ENCODE peak calls at places on chromosomes 11 and 22, in six cellular contexts. T is RWPE1, L is A549, K is heart left ventricle, Y is upper lobe of right lung, C is lung. J is an unnamed sample.

GRCh38 chr22:22061085-22062077 is 78.8 kb upstream of the TOP3B start:
- DNase-seq in T (peak), L (peak), K (peak), Y (no peak), C (no peak), J (no peak)

GRCh38 chr22:21797444-21798221 is 62.0 kb upstream of the YPEL1 start:
- DNase-seq in T (no peak), L (no peak), K (no peak), Y (no peak), C (no peak), J (no peak)

GRCh38 chr22:49966716-49967332 is 6.3 kb downstream of the PIM3 start:
- DNase-seq in T (no peak), L (no peak), K (peak), Y (peak), C (peak), J (peak)

GRCh38 chr22:35630387-35630793 is 13.3 kb upstream of the MB start:
- DNase-seq in T (peak), L (peak), K (no peak), Y (peak), C (no peak), J (no peak)

GRCh38 chr22:44270556-44270880 is 42.2 kb downstream of the SHISAL1 start:
- DNase-seq in T (no peak), L (no peak), K (peak), Y (peak), C (no peak), J (no peak)

GRCh38 chr11:105168457-105168856 is 28.9 kb upstream of the CARD18 start:
- DNase-seq in T (no peak), L (no peak), K (no peak), Y (no peak), C (no peak), J (no peak)

GRCh38 chr22:23072911-23073491 is 2.7 kb downstream of the GNAZ start:
- DNase-seq in T (no peak), L (no peak), K (peak), Y (peak), C (no peak), J (no peak)

GRCh38 chr11:94597896-94598295 is 30.7 kb downstream of the PIWIL4 start:
- DNase-seq in T (no peak), L (no peak), K (no peak), Y (no peak), C (no peak), J (no peak)

GRCh38 chr22:38347944-38348750 is 30.9 kb upstream of the CSNK1E start:
- DNase-seq in T (peak), L (no peak), K (no peak), Y (peak), C (no peak), J (peak)

GRCh38 chr11:59193741-59194140 is 19.0 kb downstream of the MPEG1 start:
- DNase-seq in T (no peak), L (no peak), K (no peak), Y (no peak), C (no peak), J (no peak)

GRCh38 chr11:5258543-5259262 is 4.1 kb upstream of the HBG2 start:
- DNase-seq in T (no peak), L (no peak), K (no peak), Y (no peak), C (no peak), J (no peak)

GRCh38 chr11:6746626-6747025 is 25.1 kb downstream of the OR2AG2 start:
- DNase-seq in T (no peak), L (no peak), K (no peak), Y (no peak), C (no peak), J (no peak)

GRCh38 chr11:2287102-2287501 is 14.6 kb downstream of the C11orf21 start:
- DNase-seq in T (no peak), L (no peak), K (no peak), Y (no peak), C (no peak), J (peak)

GRCh38 chr11:69497221-69497787 is 15.8 kb downstream of the LINC01488 start:
- DNase-seq in T (peak), L (peak), K (peak), Y (peak), C (peak), J (peak)

GRCh38 chr11:32864555-32864954 is 28.1 kb upstream of the QSER1 start:
- DNase-seq in T (no peak), L (no peak), K (no peak), Y (no peak), C (no peak), J (no peak)

GRCh38 chr11:33530824-33531223 is 169.8 kb downstream of the C11orf91 start:
- DNase-seq in T (no peak), L (no peak), K (no peak), Y (no peak), C (no peak), J (no peak)

GRCh38 chr11:8248786-8249185 is 14.9 kb downstream of the LMO1 start:
- DNase-seq in T (no peak), L (no peak), K (no peak), Y (peak), C (no peak), J (no peak)

GRCh38 chr22:29359469-29359868 is 28.9 kb downstream of the AP1B1 start:
- DNase-seq in T (peak), L (peak), K (peak), Y (no peak), C (peak), J (no peak)

GRCh38 chr11:69666752-69667536 is 8.2 kb downstream of the LTO1 start:
- DNase-seq in T (no peak), L (no peak), K (no peak), Y (peak), C (no peak), J (no peak)

GRCh38 chr11:40885257-40885947 is 574.0 kb downstream of the LRRC4C start:
- DNase-seq in T (no peak), L (no peak), K (no peak), Y (no peak), C (no peak), J (no peak)

GRCh38 chr11:117815262-117815803 is 9.2 kb downstream of the FXYD2 start:
- DNase-seq in T (no peak), L (no peak), K (peak), Y (no peak), C (no peak), J (no peak)

GRCh38 chr22:23241562-23242472 is 61.5 kb downstream of the BCR start:
- DNase-seq in T (no peak), L (no peak), K (no peak), Y (no peak), C (no peak), J (no peak)

GRCh38 chr22:39486951-39487825 is 14.9 kb upstream of the MIEF1 start:
- DNase-seq in T (no peak), L (no peak), K (peak), Y (peak), C (no peak), J (no peak)

GRCh38 chr11:13883042-13883441 is 79.5 kb upstream of the SPON1 start:
- DNase-seq in T (no peak), L (no peak), K (no peak), Y (peak), C (peak), J (no peak)

GRCh38 chr11:59191095-59191494 is 19.2 kb downstream of the DTX4 start:
- DNase-seq in T (no peak), L (no peak), K (no peak), Y (no peak), C (no peak), J (no peak)

GRCh38 chr11:118609380-118610219 is 2.2 kb downstream of the PHLDB1 start:
- DNase-seq in T (no peak), L (no peak), K (no peak), Y (no peak), C (no peak), J (no peak)

GRCh38 chr11:82732734-82733443 is 775 bp downstream of the FAM181B start:
- DNase-seq in T (peak), L (no peak), K (peak), Y (peak), C (no peak), J (no peak)

GRCh38 chr22:50072167-50072555 is 13.1 kb downstream of the MLC1 start:
- DNase-seq in T (no peak), L (no peak), K (no peak), Y (no peak), C (no peak), J (no peak)

GRCh38 chr11:57641426-57641825 is 8.3 kb downstream of the YPEL4 start:
- DNase-seq in T (peak), L (peak), K (no peak), Y (no peak), C (no peak), J (no peak)

GRCh38 chr11:91081440-91082088 is 858.7 kb upstream of the CHORDC1 start:
- DNase-seq in T (peak), L (peak), K (peak), Y (no peak), C (peak), J (no peak)

GRCh38 chr11:122486793-122487495 is 168.6 kb upstream of the UBASH3B start:
- DNase-seq in T (no peak), L (no peak), K (no peak), Y (no peak), C (no peak), J (no peak)

GRCh38 chr22:37043828-37044538 is 7.6 kb upstream of the KCTD17 start:
- DNase-seq in T (no peak), L (peak), K (peak), Y (peak), C (peak), J (no peak)

GRCh38 chr22:46537946-46538815 is 761 bp upstream of the CELSR1 start:
- DNase-seq in T (no peak), L (peak), K (no peak), Y (peak), C (no peak), J (no peak)

GRCh38 chr11:47524200-47524874 is 28.6 kb downstream of the CELF1 start:
- DNase-seq in T (peak), L (no peak), K (peak), Y (no peak), C (no peak), J (no peak)

GRCh38 chr11:106706355-106706754 is 311.9 kb downstream of the GUCY1A2 start:
- DNase-seq in T (peak), L (peak), K (no peak), Y (no peak), C (no peak), J (no peak)

GRCh38 chr22:37166675-37167066 is 17.0 kb upstream of the IL2RB start:
- DNase-seq in T (peak), L (peak), K (peak), Y (peak), C (peak), J (peak)

GRCh38 chr22:48373626-48374173 is 1454.0 kb downstream of the BRD1 start:
- DNase-seq in T (no peak), L (no peak), K (no peak), Y (no peak), C (no peak), J (peak)

DNA sequence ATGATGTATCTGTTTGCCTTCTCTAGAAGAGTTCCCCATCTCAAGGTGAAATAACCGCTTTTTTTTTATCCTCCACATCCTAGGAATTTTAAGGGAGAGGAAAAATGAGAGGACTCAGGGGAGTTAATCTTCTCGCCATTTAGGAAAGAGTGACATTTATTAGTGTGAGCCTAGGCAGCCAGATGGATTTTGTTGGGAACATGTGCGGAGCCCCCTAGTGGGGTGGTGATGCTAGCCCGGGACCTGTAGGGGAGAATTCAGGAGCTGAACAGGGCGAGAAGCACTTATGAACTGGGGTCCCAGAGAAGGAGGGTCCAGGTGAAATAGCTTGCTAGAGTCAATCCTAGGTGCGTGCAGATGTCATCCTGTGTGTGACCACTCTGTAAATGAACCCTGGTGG is 10.7 kb downstream of the IL17RA start:
- DNase-seq in T (no peak), L (no peak), K (no peak), Y (peak), C (no peak), J (no peak)
- TF ChIP-seq CTCF in T (no peak), L (no peak), K (no peak), Y (peak), C (no peak), J (no peak)

DNA sequence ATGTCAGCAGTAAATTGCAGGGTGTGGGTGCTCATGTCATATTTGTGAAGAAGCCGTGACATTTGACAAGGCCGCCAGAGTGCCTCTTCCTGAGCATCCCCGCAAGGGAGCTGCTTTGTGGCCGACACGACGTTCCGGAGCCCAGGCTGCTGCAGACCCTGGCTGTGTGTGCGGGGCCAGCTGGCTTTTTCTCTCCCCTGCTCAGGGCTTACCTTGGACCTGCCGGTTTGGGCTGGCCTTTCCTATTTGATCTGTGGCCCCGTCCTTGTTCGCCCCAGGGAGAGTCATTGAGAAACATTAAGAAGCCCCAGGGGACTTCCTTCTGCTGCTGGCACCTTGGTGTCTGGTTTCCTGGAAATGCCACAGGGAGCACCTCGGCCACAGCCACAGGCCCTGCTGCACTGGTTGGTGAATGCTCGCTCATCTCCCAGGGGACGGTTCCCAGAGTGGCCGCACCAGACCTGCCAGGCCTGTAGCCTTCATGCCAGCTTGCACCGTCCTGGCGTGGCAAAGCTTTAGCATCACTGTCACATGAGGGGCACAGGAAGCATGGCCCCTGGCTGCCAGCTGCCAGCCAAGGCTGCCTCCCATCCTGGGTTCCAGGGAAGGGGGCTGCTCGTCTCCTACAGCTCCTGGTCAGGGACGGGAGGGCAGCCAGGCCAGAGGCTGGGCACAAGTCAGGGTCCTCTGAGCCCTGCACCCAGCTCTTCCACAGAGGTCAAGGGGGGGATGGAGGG is 5.4 kb downstream of the GRK2 start:
- DNase-seq in T (no peak), L (no peak), K (peak), Y (peak), C (no peak), J (peak)
- H3K27ac ChIP-seq in T (peak), L (no peak), K (peak), Y (peak), C (peak), J (peak)

GRCh38 chr11:61392991-61393595 is 706 bp downstream of the TMEM216 start:
- DNase-seq in T (peak), L (peak), K (no peak), Y (no peak), C (no peak), J (no peak)
- TF ChIP-seq CTCF in T (peak), L (peak), K (no peak), Y (no peak), C (no peak), J (no peak)

GRCh38 chr11:129973068-129973467 is 29.6 kb downstream of the PRDM10 start:
- DNase-seq in T (no peak), L (no peak), K (no peak), Y (no peak), C (no peak), J (no peak)
- H3K27ac ChIP-seq in T (no peak), L (no peak), K (no peak), Y (no peak), C (no peak), J (no peak)

GRCh38 chr11:3890806-3891205 is 35.3 kb downstream of the STIM1 start:
- DNase-seq in T (no peak), L (no peak), K (no peak), Y (no peak), C (no peak), J (no peak)
- TF ChIP-seq CTCF in T (no peak), L (no peak), K (no peak), Y (no peak), C (no peak), J (no peak)

GRCh38 chr11:96265972-96266371 is 77.0 kb downstream of the MAML2 start:
- DNase-seq in T (no peak), L (no peak), K (no peak), Y (no peak), C (no peak), J (no peak)

GRCh38 chr11:96267001-96267489 is 76.0 kb downstream of the MAML2 start:
- DNase-seq in T (no peak), L (no peak), K (no peak), Y (no peak), C (no peak), J (no peak)

GRCh38 chr11:96264364-96264763 is 78.6 kb downstream of the MAML2 start:
- DNase-seq in T (no peak), L (no peak), K (no peak), Y (no peak), C (no peak), J (no peak)

GRCh38 chr11:96263361-96263763 is 79.6 kb downstream of the MAML2 start:
- DNase-seq in T (peak), L (peak), K (no peak), Y (no peak), C (no peak), J (no peak)

GRCh38 chr11:96265236-96265737 is 77.7 kb downstream of the MAML2 start:
- DNase-seq in T (no peak), L (no peak), K (no peak), Y (no peak), C (no peak), J (no peak)
- H3K27ac ChIP-seq in T (no peak), L (no peak), K (peak), Y (peak), C (no peak), J (peak)

DNA sequence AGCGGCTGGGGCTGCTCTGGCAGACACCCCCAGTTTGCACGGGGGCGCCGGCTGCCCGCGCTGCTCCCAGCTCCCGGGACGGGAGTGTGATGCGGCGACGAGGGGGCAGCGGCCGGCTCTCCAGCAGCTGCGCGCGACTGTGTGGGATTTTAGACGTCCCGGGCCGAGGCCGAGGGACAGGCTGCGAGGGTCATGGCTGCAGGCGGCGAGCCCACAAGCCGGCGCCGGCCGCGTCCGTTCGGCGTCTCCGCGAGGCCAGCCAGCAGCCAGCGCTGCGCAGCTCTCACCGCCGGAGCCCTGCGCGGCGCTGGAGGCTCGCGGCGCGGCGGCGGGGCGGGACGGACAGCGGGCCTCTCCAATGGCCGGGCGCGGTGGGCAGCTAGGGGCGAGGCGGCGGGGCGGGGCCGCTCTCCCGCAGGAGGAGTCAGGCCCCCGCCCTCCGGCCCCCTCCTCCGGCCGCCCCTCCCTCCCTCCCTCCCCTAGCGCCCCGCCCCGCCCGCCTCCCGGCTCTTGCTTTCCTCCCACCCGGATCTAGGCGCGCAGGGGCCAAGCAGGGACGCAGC is at the start of gene FZD4:
- DNase-seq in T (peak), L (peak), K (peak), Y (peak), C (peak), J (peak)
- TF ChIP-seq CTCF in T (no peak), L (no peak), K (peak), Y (peak), C (no peak), J (no peak)

J was measured in coronary artery.